ENCODE peak calls at places on chromosomes 2 and 18, in nine cellular contexts. W is cardiac muscle cell; M is NCI-H82; V is left lung; J is GM20000; T is cerebellum; K is stimulated activated CD8-positive, alpha-beta memory T cell treated with anti-CD3 and anti-CD28 coated beads, Interleukin-4, amount 100 ng/mL, for 1 hour; F is renal cortical epithelial cell; U is skeletal muscle cell. R is an unnamed sample.

GRCh38 chr18:57627488-57627887 is 5.9 kb upstream of the NARS1 start:
- DNase-seq in K (no peak), J (no peak), V (no peak), M (peak), W (peak), U (no peak), F (peak), T (no peak), R (no peak)

GRCh38 chr18:58671941-58672565 is 788 bp downstream of the MALT1 start:
- DNase-seq in W (peak), M (peak), K (no peak), V (no peak), F (peak), J (no peak), T (no peak), U (no peak), R (no peak)

GRCh38 chr2:146734042-146734715 is 1110.7 kb upstream of the ACVR2A start:
- DNase-seq in K (no peak), T (peak), M (peak), F (peak), V (no peak), J (peak), W (peak), U (peak), R (peak)

GRCh38 chr2:242052421-242052820 is 182.9 kb downstream of the RTP5 start:
- DNase-seq in V (no peak), K (no peak), T (no peak), F (no peak), W (no peak), U (no peak), J (no peak), M (no peak), R (no peak)

GRCh38 chr2:8628179-8628869 is 53.5 kb upstream of the ID2 start:
- DNase-seq in M (no peak), T (no peak), U (no peak), F (peak), K (no peak), J (peak), V (peak), W (no peak), R (peak)

GRCh38 chr2:173187911-173188788 is 112.5 kb downstream of the MAP3K20 start:
- DNase-seq in T (no peak), K (no peak), W (peak), U (no peak), M (no peak), J (no peak), F (peak), V (no peak), R (no peak)

GRCh38 chr2:105330681-105331375 is 1.3 kb upstream of the TGFBRAP1 start:
- DNase-seq in F (no peak), W (no peak), V (no peak), J (no peak), U (no peak), K (no peak), T (no peak), M (peak), R (no peak)

GRCh38 chr18:78904179-78904531 is 75.5 kb upstream of the SALL3 start:
- DNase-seq in W (no peak), U (no peak), J (no peak), V (no peak), K (no peak), M (no peak), T (no peak), F (no peak), R (no peak)

GRCh38 chr2:228839506-228839905 is 431.6 kb downstream of the PID1 start:
- DNase-seq in W (no peak), T (no peak), J (no peak), F (peak), M (no peak), K (no peak), V (no peak), U (no peak), R (no peak)

GRCh38 chr2:109660046-109660860 is 46.1 kb downstream of the SOWAHC start:
- DNase-seq in J (no peak), T (peak), K (no peak), M (peak), W (no peak), V (no peak), U (no peak), F (no peak), R (no peak)

GRCh38 chr2:15555839-15556238 is 5.3 kb downstream of the NBAS start:
- DNase-seq in V (no peak), F (no peak), J (no peak), T (no peak), M (no peak), U (no peak), W (no peak), K (no peak), R (no peak)

GRCh38 chr2:85628658-85629057 is 12.7 kb downstream of the USP39 start:
- DNase-seq in F (no peak), M (no peak), K (no peak), J (peak), W (no peak), V (no peak), U (no peak), T (no peak), R (no peak)

GRCh38 chr2:132654968-132655367 is 15.0 kb downstream of the LYPD1 start:
- DNase-seq in T (no peak), U (no peak), V (no peak), M (no peak), J (no peak), W (no peak), F (no peak), K (no peak), R (no peak)

GRCh38 chr2:23658466-23658942 is 268.4 kb downstream of the ATAD2B start:
- DNase-seq in W (peak), M (no peak), K (no peak), U (peak), F (peak), V (no peak), J (peak), T (no peak), R (no peak)

GRCh38 chr2:222572761-222573174 is 83.1 kb downstream of the FARSB start:
- DNase-seq in U (peak), M (no peak), J (no peak), V (no peak), T (no peak), W (peak), F (peak), K (no peak), R (no peak)

GRCh38 chr2:96888082-96889011 is 18.5 kb upstream of the SEMA4C start:
- DNase-seq in V (peak), T (no peak), U (no peak), K (no peak), J (no peak), M (no peak), F (no peak), W (no peak), R (no peak)

GRCh38 chr2:75238670-75239330 is 39.5 kb upstream of the TACR1 start:
- DNase-seq in J (no peak), K (no peak), T (no peak), V (no peak), M (no peak), W (peak), U (peak), F (no peak), R (no peak)